ENCODE peak calls at places on chromosomes 12 and 14, in ten cellular contexts. T is bronchial epithelial cell; U is fibroblast of lung; J is Calu3; Z is AG10803; X is OCI-LY7; W is AG09309; R is CD8-positive, alpha-beta T cell; I is A549; S is foreskin fibroblast. G is an unnamed sample.

GRCh38 chr12:32897688-32898573 is 1.4 kb upstream of the PKP2 start:
- DNase-seq in S (no peak), W (no peak), X (no peak), I (no peak), Z (no peak), T (peak), U (no peak), J (no peak), R (no peak), G (no peak)

GRCh38 chr12:62713723-62714122 is 221.2 kb downstream of the PPM1H start:
- DNase-seq in U (no peak), S (no peak), W (no peak), X (no peak), I (no peak), Z (no peak), R (no peak), T (no peak), J (no peak), G (no peak)

GRCh38 chr14:98791661-98792060 is 480.3 kb downstream of the BCL11B start:
- DNase-seq in T (no peak), S (no peak), W (no peak), U (no peak), R (no peak), X (peak), Z (no peak), I (no peak), J (no peak), G (no peak)

GRCh38 chr14:34081576-34082136 is 130.8 kb upstream of the EGLN3 start:
- DNase-seq in S (peak), R (no peak), J (peak), Z (peak), X (no peak), I (peak), W (no peak), U (peak), T (peak), G (no peak)

GRCh38 chr14:23481362-23481970 is 12.0 kb downstream of the NGDN start:
- DNase-seq in R (no peak), T (peak), Z (no peak), X (no peak), I (no peak), S (no peak), U (peak), W (no peak), J (no peak), G (no peak)

GRCh38 chr12:107634530-107634929 is 51.1 kb upstream of the PWP1 start:
- DNase-seq in X (no peak), U (peak), T (peak), I (no peak), Z (no peak), S (no peak), R (no peak), W (no peak), J (no peak), G (no peak)

GRCh38 chr14:96167224-96168148 is 37.2 kb upstream of the BDKRB2 start:
- DNase-seq in T (peak), W (peak), J (peak), S (peak), U (peak), R (no peak), Z (peak), I (peak), X (no peak), G (no peak)

GRCh38 chr14:28323951-28324741 is 442.4 kb upstream of the FOXG1 start:
- DNase-seq in S (no peak), Z (no peak), W (no peak), R (no peak), J (no peak), T (peak), X (no peak), I (no peak), U (peak), G (no peak)

GRCh38 chr12:122350444-122350843 is 72.0 kb downstream of the CLIP1 start:
- DNase-seq in T (no peak), X (no peak), Z (peak), I (no peak), S (peak), R (no peak), W (no peak), J (no peak), U (peak), G (no peak)

GRCh38 chr12:6396031-6396430 is 12.1 kb downstream of the LTBR start:
- DNase-seq in W (no peak), U (no peak), S (no peak), J (no peak), T (no peak), R (no peak), Z (peak), I (no peak), X (no peak), G (no peak)

GRCh38 chr14:95455246-95455645 is 61.2 kb downstream of the SYNE3 start:
- DNase-seq in S (no peak), U (no peak), R (no peak), W (no peak), Z (no peak), T (no peak), J (no peak), I (no peak), X (no peak), G (no peak)

GRCh38 chr12:88855301-88855700 is 275.0 kb upstream of the KITLG start:
- DNase-seq in Z (no peak), W (no peak), R (no peak), S (no peak), J (no peak), I (no peak), X (no peak), U (peak), T (no peak), G (no peak)

GRCh38 chr14:87811246-87811645 is 181.7 kb downstream of the GALC start:
- DNase-seq in W (no peak), U (no peak), X (no peak), R (no peak), J (no peak), Z (no peak), S (no peak), I (no peak), T (peak), G (no peak)

GRCh38 chr12:127785535-127785934 is 481.4 kb upstream of the TMEM132C start:
- DNase-seq in Z (peak), W (peak), X (no peak), I (no peak), U (peak), R (no peak), S (peak), J (no peak), T (peak), G (no peak)

GRCh38 chr12:79677667-79678066 is 13.1 kb downstream of the PAWR start:
- DNase-seq in X (no peak), U (no peak), W (no peak), S (no peak), R (no peak), I (no peak), J (no peak), Z (no peak), T (no peak), G (no peak)

GRCh38 chr12:77685112-77685511 is 145.6 kb upstream of the NAV3 start:
- DNase-seq in W (peak), J (peak), X (peak), Z (peak), R (no peak), U (peak), I (peak), T (peak), S (peak), G (no peak)

GRCh38 chr14:79781882-79782281 is 429.4 kb downstream of the DIO2 start:
- DNase-seq in U (peak), R (no peak), X (no peak), W (no peak), Z (no peak), J (no peak), I (no peak), T (no peak), S (no peak), G (no peak)

GRCh38 chr14:63899953-63900352 is 47.1 kb downstream of the SYNE2 start:
- DNase-seq in X (no peak), T (no peak), U (no peak), J (no peak), Z (no peak), R (no peak), I (no peak), S (no peak), W (no peak), G (no peak)

GRCh38 chr12:1918081-1918874 is at the start of gene CACNA2D4:
- DNase-seq in X (no peak), R (no peak), I (no peak), T (no peak), U (no peak), J (no peak), Z (no peak), W (no peak), S (no peak), G (no peak)

GRCh38 chr12:112381421-112381897 is 772 bp downstream of the HECTD4 start:
- DNase-seq in T (no peak), U (no peak), Z (no peak), I (no peak), R (peak), S (no peak), W (no peak), X (peak), J (peak), G (no peak)

GRCh38 chr12:4621511-4621910 is 27.3 kb downstream of the AKAP3 start:
- DNase-seq in J (no peak), X (no peak), U (no peak), R (no peak), T (peak), I (no peak), W (no peak), Z (no peak), S (no peak), G (no peak)

GRCh38 chr14:104194016-104194415 is 55.6 kb downstream of the KIF26A start:
- DNase-seq in R (no peak), W (no peak), S (no peak), T (no peak), X (no peak), U (no peak), Z (no peak), I (no peak), J (no peak), G (no peak)

GRCh38 chr14:20486700-20487401 is 17.6 kb downstream of the PNP start:
- DNase-seq in U (no peak), R (no peak), J (no peak), Z (no peak), S (no peak), T (no peak), I (no peak), X (no peak), W (no peak), G (no peak)

GRCh38 chr12:107570721-107571120 is 114.9 kb upstream of the PWP1 start:
- DNase-seq in W (no peak), Z (peak), X (no peak), R (no peak), I (no peak), U (peak), J (no peak), T (no peak), S (no peak), G (no peak)

GRCh38 chr14:31965735-31966598 is 111.1 kb upstream of the ARHGAP5 start:
- DNase-seq in W (no peak), I (peak), U (peak), R (no peak), T (peak), X (no peak), Z (no peak), S (no peak), J (no peak), G (no peak)

GRCh38 chr12:127339065-127339464 is 927.9 kb upstream of the TMEM132C start:
- DNase-seq in J (no peak), R (no peak), I (no peak), S (no peak), X (no peak), U (no peak), Z (no peak), W (no peak), T (no peak), G (no peak)

GRCh38 chr12:110353211-110353965 is 50.1 kb downstream of the ANAPC7 start:
- DNase-seq in X (no peak), W (no peak), S (no peak), J (no peak), T (no peak), I (no peak), Z (no peak), R (no peak), U (no peak), G (no peak)

GRCh38 chr14:22836301-22837058 is at the start of gene MMP14:
- DNase-seq in R (no peak), Z (peak), T (peak), J (no peak), S (peak), X (no peak), W (no peak), I (no peak), U (peak), G (no peak)

GRCh38 chr14:103273145-103273846 is 60.7 kb upstream of the EIF5 start:
- DNase-seq in U (no peak), J (no peak), R (no peak), S (no peak), X (no peak), Z (no peak), T (no peak), W (no peak), I (no peak), G (no peak)

GRCh38 chr12:124856132-124856841 is 7.4 kb downstream of the SCARB1 start:
- DNase-seq in T (no peak), S (no peak), I (no peak), Z (no peak), W (no peak), J (no peak), U (no peak), R (no peak), X (peak), G (no peak)
- TF ChIP-seq CTCF in T (no peak), S (no peak), I (no peak), Z (no peak), W (no peak), J (no peak), U (no peak), R (no peak), X (peak), G (no peak)

GRCh38 chr14:106585692-106586091 is 1059.3 kb downstream of the TMEM121 start:
- DNase-seq in X (no peak), J (no peak), I (no peak), R (no peak), T (no peak), U (no peak), S (no peak), Z (no peak), W (no peak), G (no peak)

DNA sequence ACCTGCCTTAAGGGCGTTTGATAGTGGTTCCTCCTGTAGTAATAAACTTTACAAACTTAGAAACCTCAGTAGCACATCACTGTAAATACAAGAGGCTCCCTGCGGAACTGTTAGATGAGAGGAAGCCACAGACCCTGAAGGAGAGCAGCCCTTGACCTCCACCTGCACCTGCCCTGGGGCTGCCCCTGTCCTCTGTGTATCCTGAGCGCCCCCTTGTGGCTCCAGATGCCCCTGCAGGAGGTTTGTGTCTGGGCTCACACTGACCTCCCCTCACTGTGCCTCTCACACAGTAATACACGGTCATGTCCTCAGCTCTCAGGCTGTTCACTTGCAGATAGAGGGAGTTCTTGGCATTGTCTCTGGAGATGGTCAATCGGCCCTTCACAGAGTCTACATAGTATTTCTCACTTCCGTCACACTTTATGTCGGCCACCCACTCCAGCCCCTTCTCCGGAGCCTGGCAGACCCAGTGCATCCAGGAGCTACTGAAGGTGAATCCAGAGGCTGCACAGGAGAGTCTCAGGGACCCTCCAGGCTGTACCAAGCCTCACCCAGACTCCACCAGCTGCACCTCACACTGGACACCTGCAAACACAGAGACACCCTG is 1059.8 kb downstream of the TMEM121 start:
- DNase-seq in S (no peak), W (no peak), X (peak), J (peak), U (no peak), T (no peak), I (peak), Z (no peak), R (peak), G (peak)
- TF ChIP-seq CTCF in S (no peak), W (peak), X (peak), J (no peak), U (no peak), T (no peak), I (no peak), Z (no peak), R (peak), G (no peak)

GRCh38 chr14:36655963-36656768 is 5.5 kb upstream of the PAX9 start:
- DNase-seq in X (peak), J (peak), U (no peak), I (peak), R (no peak), Z (no peak), T (peak), S (no peak), W (no peak), G (no peak)
- TF ChIP-seq CTCF in X (peak), J (peak), U (peak), I (peak), R (no peak), Z (peak), T (peak), S (no peak), W (peak), G (no peak)

GRCh38 chr14:65938738-65939137 is 526.2 kb downstream of the FUT8 start:
- DNase-seq in R (no peak), U (no peak), X (no peak), S (no peak), T (no peak), I (no peak), Z (no peak), J (no peak), W (no peak), G (no peak)

GRCh38 chr14:65939184-65939583 is 526.7 kb downstream of the FUT8 start:
- DNase-seq in W (no peak), I (no peak), Z (no peak), T (no peak), R (no peak), J (no peak), S (no peak), U (no peak), X (no peak), G (no peak)

GRCh38 chr14:65937804-65938316 is 525.3 kb downstream of the FUT8 start:
- DNase-seq in S (no peak), W (no peak), T (no peak), U (no peak), X (no peak), Z (no peak), J (no peak), I (no peak), R (no peak), G (no peak)

GRCh38 chr14:65941091-65941490 is 528.6 kb downstream of the FUT8 start:
- DNase-seq in J (no peak), S (no peak), U (no peak), W (no peak), T (no peak), I (no peak), Z (no peak), R (no peak), X (no peak), G (no peak)

GRCh38 chr14:65940056-65940735 is 527.7 kb downstream of the FUT8 start:
- DNase-seq in Z (no peak), T (peak), W (no peak), U (no peak), X (peak), R (no peak), S (no peak), J (peak), I (peak), G (no peak)
- TF ChIP-seq CTCF in Z (peak), T (no peak), W (no peak), U (no peak), X (peak), R (no peak), S (no peak), J (no peak), I (no peak), G (no peak)

DNA sequence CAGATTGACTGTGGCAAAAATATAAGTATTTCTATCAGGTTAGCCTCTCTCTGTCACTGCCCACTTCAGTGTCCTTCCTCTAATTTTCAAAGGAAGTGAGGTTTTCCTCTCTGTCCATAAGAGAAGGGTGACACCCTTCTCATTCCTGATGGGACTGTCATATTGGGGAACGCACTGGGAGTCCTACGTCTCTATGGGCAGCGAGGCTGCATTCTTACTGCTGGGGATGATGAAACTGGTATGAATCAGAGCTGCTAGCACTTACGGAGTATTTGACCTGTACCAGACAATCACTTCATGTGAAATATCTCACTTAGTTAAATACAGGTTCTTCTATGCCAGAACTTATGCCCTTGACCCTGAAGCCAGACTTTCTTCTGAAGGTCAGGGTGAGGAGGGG is 436.3 kb downstream of the DPF3 start:
- DNase-seq in W (peak), S (peak), R (no peak), T (peak), X (no peak), U (peak), J (no peak), I (peak), Z (peak), G (no peak)
- TF ChIP-seq CTCF in W (no peak), S (no peak), R (no peak), T (no peak), X (no peak), U (no peak), J (no peak), I (no peak), Z (no peak), G (no peak)

GRCh38 chr12:19994970-19995369 is 373.4 kb upstream of the PDE3A start:
- DNase-seq in J (no peak), X (no peak), I (no peak), U (no peak), W (no peak), R (no peak), Z (no peak), T (no peak), S (no peak), G (no peak)
- TF ChIP-seq CTCF in J (peak), X (no peak), I (peak), U (no peak), W (no peak), R (no peak), Z (peak), T (no peak), S (no peak), G (no peak)

GRCh38 chr14:100827751-100828447 is 2.0 kb downstream of the MEG3 start:
- DNase-seq in Z (peak), U (peak), T (peak), I (no peak), J (no peak), X (no peak), S (peak), W (peak), R (no peak), G (no peak)

GRCh38 chr14:100828448-100828834 is 2.5 kb downstream of the MEG3 start:
- DNase-seq in T (no peak), X (no peak), U (no peak), S (no peak), J (no peak), I (no peak), W (no peak), R (no peak), Z (no peak), G (no peak)

GRCh38 chr14:100826371-100827139 is 637 bp downstream of the MEG3 start:
- DNase-seq in S (no peak), T (no peak), X (no peak), U (no peak), R (no peak), Z (peak), I (no peak), W (no peak), J (no peak), G (no peak)

GRCh38 chr14:100825691-100826331 is at the start of gene MEG3:
- DNase-seq in Z (peak), R (no peak), I (peak), S (peak), X (no peak), J (no peak), T (peak), U (peak), W (peak), G (no peak)

GRCh38 chr14:100827140-100827517 is 1.2 kb downstream of the MEG3 start:
- DNase-seq in I (no peak), W (no peak), T (no peak), S (no peak), U (peak), J (no peak), R (no peak), X (no peak), Z (no peak), G (no peak)
- TF ChIP-seq CTCF in I (peak), W (peak), T (peak), S (peak), U (peak), J (no peak), R (no peak), X (no peak), Z (peak), G (no peak)

DNA sequence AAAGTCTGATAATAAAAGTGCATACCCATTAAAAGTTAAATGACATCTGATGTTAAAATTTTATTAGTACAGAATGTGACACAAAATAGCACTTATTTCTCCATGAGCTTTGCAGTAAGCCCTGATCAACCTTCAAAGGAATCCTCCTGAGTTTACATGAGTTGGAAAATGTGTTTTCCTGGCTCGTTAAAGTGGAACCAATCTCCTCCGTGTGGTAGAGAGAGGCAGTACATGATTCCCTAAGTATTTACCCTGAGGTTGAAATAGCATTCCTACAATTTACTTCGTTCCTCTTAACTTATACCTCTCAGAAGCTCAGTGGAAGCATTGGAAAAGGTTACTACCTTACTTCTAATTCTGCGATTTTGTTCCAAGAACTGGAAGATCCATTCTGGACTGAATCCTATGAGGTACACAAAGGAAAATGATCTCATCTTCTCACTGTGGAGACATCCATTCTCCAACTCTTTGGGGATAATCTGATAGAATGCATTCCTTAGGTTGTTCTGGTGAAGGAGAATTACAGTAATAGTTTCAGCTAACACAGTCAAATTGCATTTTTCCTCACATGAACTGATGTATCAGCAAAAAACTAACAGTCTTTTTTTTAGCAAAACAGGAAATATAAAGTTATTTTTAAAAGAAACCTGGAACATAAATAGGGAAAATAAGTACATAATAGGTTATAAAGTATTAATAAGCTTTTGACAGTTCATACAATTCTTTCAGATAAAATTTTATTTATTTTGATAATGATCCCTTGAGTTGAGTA is 475.6 kb downstream of the PDZRN4 start:
- DNase-seq in X (peak), S (no peak), Z (peak), R (no peak), T (peak), J (no peak), W (no peak), U (peak), I (peak), G (no peak)
- TF ChIP-seq CTCF in X (peak), S (peak), Z (peak), R (no peak), T (peak), J (no peak), W (no peak), U (peak), I (peak), G (no peak)

G was measured in activated B cell treated with CpG ODN at 0.5 μM for 24 hours.